ENCODE peak calls at places on chromosome 19, in nine cellular contexts. W, K, I, Y, D, X, G, S and B are unnamed samples.

GRCh38 chr19:4455742-4456565 is 1.6 kb downstream of the UBXN6 start:
- DNase-seq in W (peak; percentile 35), K (peak; percentile 73), I (peak; percentile 67), Y (no peak), D (peak; percentile 86), X (peak; percentile 59), G (no peak), S (peak; percentile 57), B (peak; percentile 92)

GRCh38 chr19:7480975-7481265 is 7.9 kb downstream of the PEX11G start:
- DNase-seq in W (no peak), K (no peak), I (no peak), Y (no peak), D (no peak), X (peak; percentile 66), G (no peak), S (no peak), B (no peak)

GRCh38 chr19:3585301-3586123 is at the start of gene GIPC3:
- DNase-seq in W (no peak), K (no peak), I (no peak), Y (no peak), D (peak; percentile 62), X (no peak), G (no peak), S (no peak), B (no peak)

GRCh38 chr19:42132030-42132628 is at the start of gene POU2F2:
- DNase-seq in W (peak; percentile 10), K (no peak), I (no peak), Y (peak; percentile 89), D (peak; percentile 82), X (peak; percentile 60), G (no peak), S (no peak), B (no peak)

GRCh38 chr19:1069009-1069779 is 2.2 kb downstream of the ARHGAP45 start:
- DNase-seq in W (no peak), K (no peak), I (peak; percentile 74), Y (peak; percentile 71), D (peak; percentile 90), X (peak; percentile 94), G (no peak), S (no peak), B (no peak)

GRCh38 chr19:374183-374885 is 29.7 kb upstream of the MIER2 start:
- DNase-seq in W (no peak), K (no peak), I (no peak), Y (no peak), D (no peak), X (no peak), G (no peak), S (no peak), B (no peak)

GRCh38 chr19:58154679-58155648 is 4.4 kb upstream of the ZNF329 start:
- DNase-seq in W (peak; percentile 95), K (peak; percentile 71), I (no peak), Y (peak; percentile 100), D (peak; percentile 99), X (peak; percentile 96), G (peak; percentile 99), S (peak; percentile 90), B (peak; percentile 98)

GRCh38 chr19:5904302-5905071 is at the start of gene VMAC:
- DNase-seq in W (peak; percentile 99), K (peak; percentile 100), I (peak; percentile 100), Y (peak; percentile 99), D (peak; percentile 100), X (peak; percentile 100), G (peak; percentile 98), S (peak; percentile 100), B (peak; percentile 100)

GRCh38 chr19:35063940-35064818 is 22.7 kb downstream of the HPN start:
- DNase-seq in W (no peak), K (peak; percentile 21), I (peak; percentile 78), Y (no peak), D (no peak), X (peak; percentile 10), G (no peak), S (peak; percentile 70), B (peak; percentile 88)

GRCh38 chr19:51107406-51108065 is 673 bp downstream of the CTU1 start:
- DNase-seq in W (no peak), K (no peak), I (no peak), Y (no peak), D (no peak), X (no peak), G (no peak), S (peak; percentile 21), B (peak; percentile 63)

GRCh38 chr19:18514800-18515682 is 6.8 kb downstream of the ELL start:
- DNase-seq in W (no peak), K (no peak), I (no peak), Y (no peak), D (peak; percentile 74), X (peak; percentile 87), G (no peak), S (peak; percentile 31), B (peak; percentile 75)